ENCODE peak calls at places on chromosomes 1 and 21, in four cellular contexts. K, B, Q and E are unnamed samples.

GRCh38 chr1:165914136-165914798 is 86.9 kb downstream of the UCK2 start:
- DNase-seq in B (peak), K (peak), Q (peak), E (peak)

GRCh38 chr1:31687601-31688000 is 16.2 kb downstream of the COL16A1 start:
- DNase-seq in B (no peak), Q (no peak), K (no peak), E (no peak)

GRCh38 chr1:186812560-186812959 is 16.2 kb upstream of the PLA2G4A start:
- DNase-seq in Q (no peak), B (no peak), K (no peak), E (no peak)

GRCh38 chr1:158611916-158612315 is 6.8 kb downstream of the OR10Z1 start:
- DNase-seq in B (no peak), Q (no peak), K (no peak), E (no peak)

GRCh38 chr1:214338212-214338611 is 57.3 kb downstream of the SMYD2 start:
- DNase-seq in B (no peak), K (no peak), Q (no peak), E (no peak)

GRCh38 chr1:204301171-204301957 is 58.4 kb downstream of the PLEKHA6 start:
- DNase-seq in K (no peak), B (no peak), Q (no peak), E (no peak)

GRCh38 chr1:236877661-236878060 is 82.6 kb downstream of the MTR start:
- DNase-seq in Q (no peak), K (no peak), B (no peak), E (no peak)

GRCh38 chr1:5951846-5952410 is 40.3 kb downstream of the NPHP4 start:
- DNase-seq in B (no peak), K (no peak), Q (no peak), E (no peak)

GRCh38 chr21:29805110-29805509 is 134.7 kb downstream of the GRIK1 start:
- DNase-seq in Q (no peak), B (no peak), K (no peak), E (no peak)

GRCh38 chr1:102185260-102185659 is 188.5 kb upstream of the OLFM3 start:
- DNase-seq in B (no peak), K (no peak), Q (no peak), E (no peak)

GRCh38 chr1:160520999-160521398 is 2.1 kb downstream of the SLAMF6 start:
- DNase-seq in Q (no peak), K (no peak), B (no peak), E (no peak)

GRCh38 chr1:7781923-7782495 is 2.1 kb upstream of the PER3 start:
- DNase-seq in K (no peak), B (no peak), Q (no peak), E (no peak)

GRCh38 chr1:203388683-203389082 is 37.8 kb upstream of the FMOD start:
- DNase-seq in K (no peak), B (no peak), Q (no peak), E (no peak)

GRCh38 chr1:42282867-42283583 is 52.0 kb downstream of the FOXJ3 start:
- DNase-seq in K (no peak), B (no peak), Q (no peak), E (no peak)

GRCh38 chr21:39669976-39670671 is 57.4 kb downstream of the B3GALT5 start:
- DNase-seq in Q (no peak), K (no peak), B (no peak), E (no peak)

GRCh38 chr1:66652556-66652955 is 99.7 kb upstream of the DYNLT5 start:
- DNase-seq in Q (no peak), K (no peak), B (no peak), E (no peak)

GRCh38 chr1:24514946-24515345 is 12.3 kb downstream of the RCAN3 start:
- DNase-seq in Q (no peak), B (no peak), K (no peak), E (no peak)

GRCh38 chr1:244207042-244207934 is 156.2 kb downstream of the ZBTB18 start:
- DNase-seq in K (no peak), Q (no peak), B (no peak), E (no peak)

GRCh38 chr1:230155021-230155420 is 88.0 kb downstream of the GALNT2 start:
- DNase-seq in K (no peak), Q (no peak), B (no peak), E (no peak)

GRCh38 chr1:44603718-44604117 is 70.6 kb downstream of the TMEM53 start:
- DNase-seq in Q (no peak), B (peak), K (no peak), E (no peak)

GRCh38 chr1:87714278-87714677 is 385.6 kb downstream of the LMO4 start:
- DNase-seq in B (no peak), K (no peak), Q (no peak), E (no peak)

GRCh38 chr1:87717167-87717670 is 388.5 kb downstream of the LMO4 start:
- DNase-seq in Q (no peak), K (no peak), B (no peak), E (no peak)

GRCh38 chr1:87715471-87715870 is 386.8 kb downstream of the LMO4 start:
- DNase-seq in Q (no peak), K (no peak), B (no peak), E (no peak)

GRCh38 chr1:87715052-87715451 is 386.4 kb downstream of the LMO4 start:
- DNase-seq in Q (no peak), B (no peak), K (no peak), E (no peak)

GRCh38 chr1:87712261-87712674 is 383.6 kb downstream of the LMO4 start:
- DNase-seq in K (no peak), B (no peak), Q (no peak), E (peak)
- TF ChIP-seq ELF1 in K (no peak), B (no peak), Q (no peak), E (no peak)

GRCh38 chr21:41425954-41426655 is at the start of gene MX1:
- DNase-seq in Q (peak), B (peak), K (no peak), E (no peak)
- TF ChIP-seq ELF1 in Q (no peak), B (no peak), K (no peak), E (no peak)

GRCh38 chr1:191508239-191508638 is 650.0 kb upstream of the RGS18 start:
- DNase-seq in B (no peak), K (no peak), Q (no peak), E (no peak)

DNA sequence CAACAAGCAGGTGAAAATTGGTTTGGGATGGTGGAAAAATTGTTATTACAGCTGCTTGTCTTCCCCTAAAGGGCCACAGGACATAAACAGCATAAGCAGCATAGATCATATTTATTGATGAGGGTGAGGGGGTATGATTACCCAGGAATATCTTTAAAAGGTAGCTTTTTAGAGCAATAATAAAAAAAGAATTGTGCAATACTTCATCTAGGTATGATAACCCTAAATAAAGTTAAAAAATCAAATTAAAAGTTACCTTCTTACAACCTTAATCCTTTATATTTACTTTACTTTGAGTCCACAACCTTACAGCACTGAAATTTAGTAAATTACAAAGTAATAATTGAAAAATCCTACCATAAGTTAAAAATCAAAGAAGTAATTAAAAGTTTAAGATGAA is 653.3 kb upstream of the RGS18 start:
- DNase-seq in Q (no peak), K (no peak), B (no peak), E (no peak)
- TF ChIP-seq ELF1 in Q (no peak), K (no peak), B (no peak), E (no peak)

GRCh38 chr1:84899969-84900368 is 7.0 kb upstream of the LPAR3 start:
- DNase-seq in B (no peak), K (no peak), Q (no peak), E (no peak)
- TF ChIP-seq ELF1 in B (no peak), K (no peak), Q (no peak), E (no peak)

DNA sequence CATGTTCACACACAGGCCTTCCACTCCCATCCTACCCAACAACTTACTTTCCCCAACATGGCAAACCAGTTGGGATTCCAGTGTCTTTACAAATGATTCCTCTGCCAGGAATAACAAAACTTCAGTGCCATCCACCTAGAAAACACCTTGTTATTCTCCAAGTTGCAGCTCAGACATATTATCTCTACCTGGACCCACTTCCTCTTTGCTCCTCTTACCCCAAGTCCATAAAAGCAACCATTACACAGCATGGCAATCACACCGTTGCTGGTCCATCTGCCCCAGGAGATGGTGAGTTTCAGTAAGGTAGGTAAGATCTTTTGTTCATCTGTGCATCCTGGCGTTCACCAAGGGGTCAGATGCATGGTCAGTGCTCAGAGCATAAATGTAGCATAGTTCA is 66.0 kb upstream of the CSF1 start:
- DNase-seq in B (no peak), K (no peak), Q (no peak), E (no peak)
- TF ChIP-seq ELF1 in B (no peak), K (no peak), Q (no peak), E (no peak)

DNA sequence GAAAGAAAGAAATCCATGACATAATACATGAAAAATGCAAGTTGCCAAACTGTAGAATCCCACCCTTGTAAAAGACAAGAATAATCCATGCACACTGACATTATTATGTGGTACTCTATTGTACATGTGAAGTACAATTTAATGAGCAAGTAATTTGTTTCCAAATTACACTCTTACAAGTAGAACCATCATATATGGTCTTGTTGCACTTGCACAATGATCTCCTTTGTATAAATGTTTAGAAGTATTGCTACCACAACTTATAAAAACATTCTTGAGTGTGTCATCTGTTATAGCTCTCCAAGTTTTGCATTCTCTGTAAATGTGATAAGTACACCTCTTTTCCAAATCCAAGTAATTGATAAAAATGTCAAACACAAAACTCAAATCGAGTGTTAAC is 29.1 kb upstream of the ZNF281 start:
- DNase-seq in K (no peak), B (no peak), Q (no peak), E (no peak)
- TF ChIP-seq ELF1 in K (no peak), B (no peak), Q (no peak), E (no peak)

GRCh38 chr1:71030021-71030420 is 17.6 kb downstream of the PTGER3 start:
- DNase-seq in K (no peak), B (no peak), Q (no peak), E (no peak)
- TF ChIP-seq ELF1 in K (no peak), B (no peak), Q (no peak), E (no peak)

DNA sequence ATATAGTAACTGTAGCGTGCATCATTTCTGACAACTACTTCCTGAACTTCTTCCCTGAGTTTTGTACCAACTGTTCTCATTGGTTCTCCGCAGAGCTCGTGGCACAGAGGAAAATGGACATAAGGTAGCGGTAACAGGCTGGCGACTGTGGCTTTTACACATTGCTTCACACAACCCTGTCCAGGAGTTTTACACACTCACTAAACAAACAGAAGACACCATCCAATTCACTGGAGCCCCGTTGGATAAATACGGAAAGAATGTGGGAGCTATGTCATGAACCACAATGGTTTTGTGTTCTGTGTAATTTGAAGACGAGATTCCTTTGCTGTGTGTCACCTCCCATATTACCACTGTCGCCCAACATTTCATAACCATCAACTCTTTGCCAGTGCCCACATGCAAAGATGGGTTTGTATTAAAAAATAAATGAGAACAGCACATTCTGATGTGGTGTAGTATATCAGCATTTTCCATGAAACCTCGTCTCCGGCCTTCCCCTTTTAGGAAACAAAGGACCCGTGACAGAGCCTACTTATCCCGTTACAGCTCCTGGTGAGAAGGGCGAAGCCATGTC is 47.3 kb upstream of the ENAH start:
- DNase-seq in K (no peak), B (no peak), Q (peak), E (peak)
- TF ChIP-seq ELF1 in K (no peak), B (peak), Q (peak), E (no peak)

GRCh38 chr1:26535201-26535600 is 5.6 kb downstream of the RPS6KA1 start:
- DNase-seq in K (no peak), Q (no peak), B (no peak), E (no peak)
- TF ChIP-seq ELF1 in K (no peak), Q (no peak), B (no peak), E (no peak)